ENCODE peak calls at places on chromosomes 7 and 10, in ten cellular contexts. L, J, S, I, Q, T, Y, V, F and U are unnamed samples.

GRCh38 chr10:103840747-103841085 is 14.7 kb downstream of the SH3PXD2A start:
- DNase-seq in Y (no peak), S (no peak), I (no peak), J (no peak), F (no peak), L (no peak), T (no peak), V (no peak), Q (no peak), U (no peak)

GRCh38 chr10:1643911-1644810 is 93.2 kb downstream of the ADARB2 start:
- DNase-seq in T (no peak), Q (no peak), L (no peak), S (no peak), Y (no peak), F (no peak), J (no peak), V (no peak), I (no peak), U (no peak)

GRCh38 chr7:34108150-34108549 is 202.8 kb downstream of the BMPER start:
- DNase-seq in T (no peak), I (no peak), Y (peak; percentile 9), S (no peak), Q (no peak), V (no peak), F (no peak), J (no peak), L (no peak), U (no peak)

GRCh38 chr10:21509391-21510217 is 15.9 kb downstream of the SKIDA1 start:
- DNase-seq in L (peak; percentile 60), F (no peak), V (peak; percentile 85), Y (peak; percentile 13), I (no peak), S (no peak), J (no peak), Q (no peak), T (no peak), U (no peak)

GRCh38 chr7:10875081-10875480 is 98.6 kb upstream of the PHF14 start:
- DNase-seq in Y (no peak), L (no peak), Q (no peak), T (no peak), S (no peak), J (peak; percentile 9), F (no peak), I (no peak), V (no peak), U (no peak)

GRCh38 chr7:36708765-36709164 is 15.5 kb downstream of the AOAH start:
- DNase-seq in F (no peak), L (no peak), S (no peak), I (no peak), Y (no peak), V (no peak), J (no peak), T (no peak), Q (no peak), U (no peak)

GRCh38 chr10:24223953-24224352 is 15.0 kb downstream of the KIAA1217 start:
- DNase-seq in L (no peak), J (no peak), T (no peak), F (no peak), Q (peak; percentile 61), Y (no peak), I (no peak), S (no peak), V (no peak), U (no peak)

GRCh38 chr10:91758303-91759146 is 39.7 kb upstream of the TNKS2 start:
- DNase-seq in F (peak; percentile 7), Q (no peak), J (no peak), I (no peak), Y (peak; percentile 79), V (no peak), L (peak; percentile 54), S (no peak), T (peak; percentile 38), U (peak; percentile 22)

GRCh38 chr10:5947471-5948207 is 29.7 kb downstream of the IL15RA start:
- DNase-seq in F (no peak), Y (no peak), T (no peak), J (no peak), V (no peak), S (no peak), L (no peak), I (no peak), Q (peak; percentile 38), U (no peak)

GRCh38 chr10:28089467-28089866 is 90.6 kb upstream of the ODAD2 start:
- DNase-seq in F (no peak), I (no peak), S (no peak), T (peak; percentile 60), L (no peak), Y (peak; percentile 93), J (no peak), Q (no peak), V (no peak), U (no peak)

GRCh38 chr7:144386741-144387140 is 16.8 kb downstream of the NOBOX start:
- DNase-seq in Y (peak; percentile 74), L (no peak), S (no peak), J (no peak), Q (no peak), F (no peak), V (no peak), T (no peak), I (no peak), U (no peak)

GRCh38 chr7:144390481-144390880 is 13.0 kb downstream of the NOBOX start:
- DNase-seq in T (no peak), Q (no peak), Y (no peak), F (no peak), L (no peak), S (no peak), J (no peak), I (no peak), V (peak; percentile 40), U (no peak)

GRCh38 chr7:144391014-144391413 is 12.5 kb downstream of the NOBOX start:
- DNase-seq in S (no peak), L (no peak), Y (no peak), V (peak; percentile 29), I (no peak), F (no peak), Q (no peak), J (no peak), T (no peak), U (no peak)

GRCh38 chr7:144388950-144389349 is 14.5 kb downstream of the NOBOX start:
- DNase-seq in V (peak; percentile 50), L (no peak), I (no peak), S (no peak), J (no peak), T (no peak), Y (no peak), Q (no peak), F (no peak), U (no peak)

DNA sequence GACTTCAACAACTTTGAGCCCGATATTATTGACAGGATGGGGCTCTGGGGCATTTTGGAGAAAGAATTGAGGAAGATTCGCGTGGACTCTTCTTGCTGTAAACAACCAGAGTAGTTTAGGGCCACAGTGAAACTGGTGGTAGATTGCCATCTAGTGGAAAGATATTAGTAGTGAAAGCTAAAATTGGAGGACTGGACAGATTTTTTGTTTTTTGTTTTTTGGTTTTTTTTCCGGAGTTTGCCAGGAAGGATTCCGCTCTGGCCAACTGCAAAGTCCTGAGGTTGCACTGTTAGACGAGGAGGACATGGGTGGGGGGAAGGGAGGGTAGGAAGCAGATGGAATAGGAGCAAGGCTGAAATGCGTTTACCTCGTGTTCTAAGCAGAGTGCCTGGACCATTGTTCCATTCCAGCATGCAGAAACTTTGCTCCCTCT is 11.7 kb downstream of the NOBOX start:
- DNase-seq in S (no peak), J (peak; percentile 24), V (peak; percentile 48), F (no peak), Y (peak; percentile 63), Q (no peak), I (no peak), L (peak; percentile 69), T (no peak), U (no peak)
- H3K4me3 ChIP-seq in S (peak overlapping the region; percentile 48), J (no peak overlapping the region), V (no peak overlapping the region), F (no peak overlapping the region), Y (no peak overlapping the region), Q (peak overlapping the region; percentile 28), I (no peak overlapping the region), L (no peak overlapping the region), T (no peak overlapping the region), U (peak overlapping the region; percentile 29)

GRCh38 chr7:2738766-2739549 is 51.0 kb downstream of the AMZ1 start:
- DNase-seq in J (no peak), Q (peak; percentile 65), T (no peak), F (no peak), I (no peak), L (no peak), V (no peak), S (no peak), Y (no peak), U (no peak)
- TF ChIP-seq CTCF in J (no peak), Q (no peak), T (no peak), F (no peak), I (no peak), L (no peak), V (no peak), S (no peak), Y (no peak), U (no peak)

GRCh38 chr7:128407751-128408708 is 1.8 kb downstream of the IMPDH1 start:
- DNase-seq in J (no peak), L (peak; percentile 52), Q (no peak), V (no peak), I (no peak), T (no peak), F (no peak), S (no peak), Y (no peak), U (no peak)
- H3K4me3 ChIP-seq in J (peak overlapping the region; percentile 78), L (peak overlapping the region; percentile 65), Q (no peak overlapping the region), V (no peak overlapping the region), I (no peak overlapping the region), T (no peak overlapping the region), F (no peak overlapping the region), S (peak overlapping the region; percentile 88), Y (no peak overlapping the region), U (no peak overlapping the region)

DNA sequence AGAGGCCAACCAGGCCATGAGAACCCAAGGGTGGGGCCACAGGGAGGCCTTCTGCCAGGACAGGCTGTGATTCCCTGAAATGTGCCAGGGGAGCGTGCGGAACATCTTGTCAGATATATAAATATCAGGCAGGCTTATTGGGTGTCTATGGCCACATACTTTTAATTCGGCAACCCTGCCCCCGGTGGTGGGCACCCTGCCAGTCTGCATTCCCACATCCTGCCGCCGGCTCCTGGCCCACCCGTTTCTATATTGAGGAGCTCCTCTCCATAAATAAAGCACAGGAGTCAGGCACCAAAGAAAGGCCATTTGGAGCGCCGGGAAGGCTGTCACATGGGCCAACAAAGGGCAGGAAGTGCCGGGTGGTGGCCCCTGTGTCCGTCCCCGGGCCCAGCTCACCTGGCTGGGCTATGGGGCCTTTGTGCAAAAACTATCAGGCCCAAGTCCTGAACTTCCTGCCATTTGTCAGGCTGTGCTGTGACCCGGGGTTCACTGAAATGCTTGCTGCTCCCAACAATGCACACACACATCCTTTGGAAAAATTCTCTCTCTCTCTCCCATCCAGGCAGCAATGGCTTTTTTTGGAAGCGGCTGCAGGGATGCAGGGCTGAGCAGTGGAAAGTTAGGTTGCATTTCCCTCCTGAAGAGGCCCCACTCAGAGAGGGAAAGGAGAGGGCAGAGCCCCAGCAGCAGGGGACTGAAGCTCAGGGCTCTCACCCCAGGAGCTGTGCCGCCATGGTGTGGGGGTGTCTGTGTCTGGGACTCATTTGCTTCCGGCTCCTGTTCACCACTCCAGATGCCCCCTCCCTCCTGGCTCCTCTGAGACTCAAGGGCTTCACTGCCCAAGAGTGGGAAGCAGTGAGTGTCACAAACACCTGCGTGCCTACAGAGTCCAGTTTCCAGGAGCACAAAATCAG is 25.1 kb upstream of the PODXL start:
- DNase-seq in J (peak; percentile 83), F (no peak), S (no peak), Q (peak; percentile 80), I (no peak), Y (no peak), V (peak; percentile 64), L (no peak), T (no peak), U (no peak)
- TF ChIP-seq CTCF in J (peak; percentile 5), F (no peak), S (peak; percentile 18), Q (no peak), I (no peak), Y (no peak), V (peak; percentile 45), L (peak; percentile 8), T (peak; percentile 5), U (peak; percentile 10)